ENCODE peak calls at places on chromosome 20, in ten cellular contexts. J, S, D, V, X, F, G, Q, T and B are unnamed samples.

GRCh38 chr20:47204008-47204745 is 152.3 kb downstream of the ZMYND8 start:
- DNase-seq in G (no peak), S (no peak), V (peak), X (peak), D (peak), J (no peak), Q (peak), T (no peak), F (no peak), B (no peak)

GRCh38 chr20:23662276-23662870 is 24.6 kb upstream of the CST3 start:
- DNase-seq in G (no peak), V (no peak), X (no peak), T (no peak), S (no peak), J (no peak), Q (no peak), F (no peak), D (no peak), B (no peak)

GRCh38 chr20:2701671-2702081 is 9.1 kb downstream of the EBF4 start:
- DNase-seq in T (no peak), J (no peak), G (no peak), S (no peak), X (no peak), V (no peak), F (no peak), D (no peak), Q (no peak), B (no peak)

GRCh38 chr20:46304361-46304760 is 3.9 kb downstream of the CDH22 start:
- DNase-seq in J (no peak), T (no peak), Q (no peak), G (no peak), X (no peak), S (no peak), F (peak), V (no peak), D (no peak), B (no peak)

GRCh38 chr20:4740774-4741431 is 19.2 kb downstream of the PRND start:
- DNase-seq in Q (no peak), T (peak), F (peak), D (peak), X (no peak), S (no peak), G (peak), J (peak), V (peak), B (peak)

GRCh38 chr20:6767536-6768227 is at the start of gene BMP2:
- DNase-seq in G (no peak), Q (peak), J (peak), X (no peak), T (peak), F (peak), V (peak), S (no peak), D (peak), B (no peak)

GRCh38 chr20:23152308-23152892 is 66.3 kb upstream of the CD93 start:
- DNase-seq in G (no peak), T (no peak), F (no peak), D (peak), J (peak), Q (peak), X (peak), S (peak), V (no peak), B (no peak)

GRCh38 chr20:58454460-58454859 is 60.7 kb downstream of the APCDD1L start:
- DNase-seq in Q (no peak), S (no peak), V (no peak), T (no peak), F (no peak), G (no peak), X (no peak), J (no peak), D (no peak), B (no peak)

GRCh38 chr20:59822291-59823029 is 111.0 kb downstream of the SYCP2 start:
- DNase-seq in X (no peak), G (no peak), T (no peak), Q (no peak), S (no peak), D (no peak), F (no peak), J (no peak), V (no peak), B (no peak)

GRCh38 chr20:36604952-36605308 is 649 bp upstream of the RAB5IF start:
- DNase-seq in T (no peak), G (no peak), F (no peak), V (no peak), S (no peak), D (peak), J (no peak), X (no peak), Q (peak), B (no peak)

GRCh38 chr20:62860924-62861691 is 514 bp downstream of the TCFL5 start:
- DNase-seq in S (no peak), F (peak), G (no peak), Q (peak), J (no peak), V (no peak), D (peak), T (no peak), X (no peak), B (no peak)

GRCh38 chr20:18916886-18917785 is 103.6 kb downstream of the SCP2D1 start:
- DNase-seq in F (no peak), V (no peak), D (no peak), S (no peak), Q (no peak), J (no peak), T (no peak), G (no peak), X (no peak), B (no peak)

GRCh38 chr20:62511915-62512610 is 36.3 kb upstream of the GATA5 start:
- DNase-seq in D (no peak), T (no peak), V (no peak), S (no peak), J (no peak), G (no peak), X (no peak), F (no peak), Q (peak), B (no peak)

GRCh38 chr20:47113362-47114118 is 218.9 kb downstream of the EYA2 start:
- DNase-seq in F (no peak), J (no peak), Q (no peak), G (no peak), D (peak), V (no peak), S (no peak), X (no peak), T (no peak), B (no peak)

GRCh38 chr20:12949429-12949980 is 59.3 kb upstream of the SPTLC3 start:
- DNase-seq in F (no peak), T (no peak), V (no peak), Q (no peak), G (no peak), X (no peak), S (no peak), D (peak), J (no peak), B (no peak)

GRCh38 chr20:437787-438486 is 24.4 kb downstream of the TBC1D20 start:
- DNase-seq in V (no peak), Q (no peak), X (no peak), D (no peak), J (no peak), T (no peak), F (no peak), S (no peak), G (no peak), B (no peak)

GRCh38 chr20:37342231-37343177 is 3.4 kb upstream of the SRC start:
- DNase-seq in T (no peak), X (no peak), F (peak), G (no peak), Q (no peak), D (no peak), J (no peak), V (peak), S (no peak), B (no peak)

GRCh38 chr20:49669601-49670189 is 44.0 kb downstream of the B4GALT5 start:
- DNase-seq in D (no peak), X (no peak), Q (no peak), V (no peak), J (no peak), S (no peak), G (no peak), T (no peak), F (no peak), B (no peak)

GRCh38 chr20:11588875-11589274 is 328.8 kb upstream of the BTBD3 start:
- DNase-seq in T (no peak), F (no peak), Q (no peak), D (no peak), G (no peak), J (no peak), X (no peak), V (no peak), S (no peak), B (no peak)

GRCh38 chr20:1177680-1178079 is 7.1 kb downstream of the TMEM74B start:
- DNase-seq in D (peak), T (no peak), F (no peak), G (no peak), J (peak), S (no peak), Q (no peak), X (no peak), V (peak), B (peak)

GRCh38 chr20:38550274-38550673 is 30.7 kb upstream of the ADIG start:
- DNase-seq in F (no peak), V (no peak), Q (no peak), X (no peak), T (no peak), G (no peak), J (no peak), S (no peak), D (no peak), B (no peak)

GRCh38 chr20:63051911-63052310 is 45.1 kb upstream of the BHLHE23 start:
- DNase-seq in X (no peak), G (no peak), S (no peak), V (no peak), F (no peak), T (no peak), D (no peak), Q (no peak), J (no peak), B (no peak)

GRCh38 chr20:25672659-25673058 is 24.0 kb downstream of the ZNF337 start:
- DNase-seq in G (no peak), X (no peak), D (no peak), S (no peak), F (no peak), T (no peak), Q (no peak), V (no peak), J (no peak), B (no peak)

GRCh38 chr20:33518071-33518470 is 28.2 kb downstream of the CBFA2T2 start:
- DNase-seq in S (peak), X (peak), V (no peak), F (peak), J (no peak), T (no peak), Q (no peak), D (peak), G (no peak), B (no peak)

GRCh38 chr20:49798718-49799117 is 13.9 kb upstream of the SLC9A8 start:
- DNase-seq in T (no peak), G (no peak), Q (no peak), J (no peak), D (no peak), V (no peak), S (no peak), X (no peak), F (no peak), B (no peak)

GRCh38 chr20:32449057-32449889 is 91.1 kb downstream of the ASXL1 start:
- DNase-seq in F (no peak), G (no peak), V (no peak), S (no peak), D (no peak), X (no peak), J (no peak), Q (no peak), T (no peak), B (no peak)

GRCh38 chr20:20207291-20207690 is 155.0 kb downstream of the CFAP61 start:
- DNase-seq in J (no peak), D (no peak), Q (no peak), T (peak), S (no peak), G (no peak), X (no peak), F (no peak), V (no peak), B (peak)

GRCh38 chr20:47456952-47457724 is 44.5 kb upstream of the NCOA3 start:
- DNase-seq in V (no peak), Q (no peak), S (peak), T (no peak), G (no peak), D (peak), X (peak), J (no peak), F (peak), B (no peak)

GRCh38 chr20:61963149-61963548 is 102.5 kb downstream of the TAF4 start:
- DNase-seq in G (no peak), F (no peak), Q (no peak), D (no peak), J (no peak), X (no peak), T (no peak), V (no peak), S (no peak), B (no peak)

GRCh38 chr20:10419550-10420133 is 14.4 kb downstream of the MKKS start:
- DNase-seq in S (no peak), V (peak), T (no peak), G (no peak), J (no peak), X (no peak), F (no peak), D (peak), Q (no peak), B (no peak)

GRCh38 chr20:35006009-35006408 is 50.3 kb downstream of the MYH7B start:
- DNase-seq in X (no peak), V (no peak), T (no peak), F (no peak), Q (peak), D (no peak), G (no peak), J (no peak), S (no peak), B (no peak)

GRCh38 chr20:51758978-51759544 is 9.1 kb downstream of the ATP9A start:
- DNase-seq in S (no peak), J (no peak), T (no peak), G (no peak), V (no peak), F (no peak), Q (peak), D (no peak), X (no peak), B (no peak)

GRCh38 chr20:39985276-39985675 is 703.8 kb downstream of the MAFB start:
- DNase-seq in D (no peak), G (no peak), S (no peak), T (no peak), V (no peak), X (no peak), J (no peak), Q (no peak), F (no peak), B (no peak)